ENCODE peak calls at places on chromosomes 6 and 20, in seven cellular contexts. Z, W, O, Y, L, C and R are unnamed samples.

GRCh38 chr20:47566269-47566668 is 64.6 kb downstream of the NCOA3 start:
- DNase-seq in Z (no peak), W (no peak), O (no peak), Y (no peak), L (no peak), C (no peak), R (no peak)

GRCh38 chr20:14673164-14673563 is 335.8 kb upstream of the FLRT3 start:
- DNase-seq in Z (peak), W (no peak), O (no peak), Y (no peak), L (no peak), C (no peak), R (no peak)

GRCh38 chr6:11909696-11910132 is 102.4 kb upstream of the HIVEP1 start:
- DNase-seq in Z (peak), W (no peak), O (peak), Y (no peak), L (no peak), C (no peak), R (no peak)

GRCh38 chr6:138378463-138378862 is 758 bp downstream of the SMIM28 start:
- DNase-seq in Z (no peak), W (no peak), O (no peak), Y (no peak), L (no peak), C (no peak), R (no peak)

GRCh38 chr6:158174514-158174913 is 6.4 kb downstream of the GTF2H5 start:
- DNase-seq in Z (peak), W (no peak), O (peak), Y (no peak), L (no peak), C (no peak), R (no peak)

GRCh38 chr6:105135907-105136432 is 43.8 kb downstream of the POPDC3 start:
- DNase-seq in Z (peak), W (no peak), O (peak), Y (no peak), L (no peak), C (peak), R (peak)

GRCh38 chr6:41780623-41781301 is at the start of gene PRICKLE4:
- DNase-seq in Z (no peak), W (no peak), O (peak), Y (peak), L (no peak), C (peak), R (no peak)

GRCh38 chr6:27297857-27298730 is 14.0 kb downstream of the POM121L2 start:
- DNase-seq in Z (peak), W (no peak), O (peak), Y (no peak), L (no peak), C (no peak), R (no peak)

GRCh38 chr20:5932796-5933195 is 17.5 kb downstream of the TRMT6 start:
- DNase-seq in Z (no peak), W (no peak), O (no peak), Y (no peak), L (no peak), C (no peak), R (no peak)

GRCh38 chr6:20192625-20193024 is 19.6 kb downstream of the MBOAT1 start:
- DNase-seq in Z (no peak), W (no peak), O (no peak), Y (no peak), L (no peak), C (no peak), R (no peak)

GRCh38 chr6:36118550-36119107 is 11.7 kb upstream of the MAPK13 start:
- DNase-seq in Z (no peak), W (no peak), O (no peak), Y (no peak), L (no peak), C (peak), R (no peak)

GRCh38 chr6:21595265-21595950 is 1.9 kb downstream of the SOX4 start:
- DNase-seq in Z (no peak), W (no peak), O (no peak), Y (peak), L (peak), C (peak), R (no peak)

GRCh38 chr6:123529843-123530242 is 106.9 kb downstream of the TRDN start:
- DNase-seq in Z (no peak), W (no peak), O (no peak), Y (no peak), L (no peak), C (no peak), R (no peak)

GRCh38 chr6:132811276-132811675 is 3.1 kb upstream of the RPS12 start:
- DNase-seq in Z (no peak), W (no peak), O (no peak), Y (no peak), L (no peak), C (no peak), R (no peak)

GRCh38 chr20:50049442-50050026 is 63.4 kb downstream of the UBE2V1 start:
- DNase-seq in Z (no peak), W (no peak), O (no peak), Y (no peak), L (no peak), C (no peak), R (no peak)

GRCh38 chr20:60857708-60858107 is 394.4 kb upstream of the CDH4 start:
- DNase-seq in Z (no peak), W (no peak), O (peak), Y (no peak), L (no peak), C (no peak), R (no peak)

GRCh38 chr6:46490425-46491200 is 636 bp downstream of the RCAN2 start:
- DNase-seq in Z (no peak), W (peak), O (no peak), Y (peak), L (peak), C (peak), R (peak)